ENCODE peak calls at places on chromosomes 12 and 14, in seven cellular contexts. D, K, Q, U, O, Y and A are unnamed samples.

GRCh38 chr12:104358353-104359003 is 54.9 kb downstream of the EID3 start:
- DNase-seq in U (peak; percentile 72), D (peak; percentile 76), Q (peak; percentile 84), O (peak; percentile 73), Y (peak; percentile 63), K (peak; percentile 75), A (peak; percentile 73)

GRCh38 chr12:56688846-56689113 is 696 bp upstream of the PTGES3 start:
- DNase-seq in O (no peak), Q (no peak), D (no peak), Y (no peak), K (no peak), U (no peak), A (no peak)

GRCh38 chr12:124761876-124762275 is 101.8 kb downstream of the SCARB1 start:
- DNase-seq in K (no peak), O (peak; percentile 50), Y (peak; percentile 20), U (no peak), D (no peak), Q (no peak), A (no peak)

GRCh38 chr14:104794099-104794498 is 1.4 kb downstream of the AKT1 start:
- DNase-seq in K (peak; percentile 58), O (peak; percentile 96), D (peak; percentile 67), Q (peak; percentile 39), U (peak; percentile 67), Y (no peak), A (peak; percentile 77)

GRCh38 chr12:45989277-45989856 is 1.0 kb downstream of the SCAF11 start:
- DNase-seq in D (peak; percentile 41), Y (no peak), O (no peak), K (peak; percentile 38), U (no peak), Q (peak; percentile 80), A (no peak)

GRCh38 chr14:23364164-23364571 is 804 bp downstream of the EFS start:
- DNase-seq in K (no peak), Y (peak; percentile 51), D (no peak), U (peak; percentile 42), Q (no peak), O (peak; percentile 74), A (no peak)

GRCh38 chr12:130583800-130584199 is 132.3 kb downstream of the RIMBP2 start:
- DNase-seq in U (no peak), K (no peak), O (no peak), Q (no peak), Y (no peak), D (no peak), A (no peak)

GRCh38 chr12:58509116-58509885 is 411.0 kb downstream of the LRIG3 start:
- DNase-seq in U (no peak), O (peak; percentile 63), Y (no peak), D (peak; percentile 77), K (peak; percentile 57), Q (no peak), A (no peak)

GRCh38 chr14:36683083-36683724 is 21.5 kb downstream of the PAX9 start:
- DNase-seq in K (no peak), D (no peak), Y (no peak), U (peak; percentile 13), O (no peak), Q (no peak), A (no peak)

GRCh38 chr12:68939500-68939899 is 6.5 kb upstream of the CPM start:
- DNase-seq in O (no peak), U (no peak), K (no peak), D (no peak), Q (no peak), Y (no peak), A (no peak)

GRCh38 chr14:36430662-36431084 is 89.4 kb downstream of the NKX2-1 start:
- DNase-seq in Q (no peak), U (no peak), Y (no peak), O (no peak), D (no peak), K (no peak), A (no peak)

DNA sequence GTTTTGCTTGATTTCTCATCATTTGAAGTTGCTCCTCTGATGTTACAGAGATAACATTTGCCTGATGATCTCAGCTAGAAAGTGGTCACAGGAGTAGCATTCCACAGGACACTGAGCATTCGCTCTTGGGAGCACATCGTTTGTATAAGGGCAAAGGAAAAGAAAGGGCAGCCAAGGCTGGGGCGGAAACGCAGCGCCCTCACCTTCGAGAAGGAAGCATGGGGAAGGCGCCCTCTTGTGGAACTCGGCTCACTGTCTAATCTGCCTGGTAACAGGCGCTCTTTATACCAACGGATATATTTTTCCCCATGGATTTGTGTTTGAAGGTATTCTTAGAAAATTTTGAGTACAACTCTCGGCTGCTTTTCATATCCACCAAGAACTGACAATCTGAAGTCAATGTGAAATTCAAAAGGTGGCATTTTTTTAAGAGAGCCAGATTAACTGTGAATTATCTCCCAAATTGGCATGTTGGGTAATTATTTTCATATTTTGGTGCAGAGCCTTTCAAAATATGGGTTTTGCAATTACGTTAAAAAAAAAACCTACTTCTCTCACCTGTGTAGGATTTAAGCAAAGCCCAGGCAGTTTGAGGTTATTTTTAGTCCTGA is 172.7 kb downstream of the CAND1 start:
- DNase-seq in K (peak; percentile 88), Y (peak; percentile 86), O (peak; percentile 95), Q (peak; percentile 85), D (peak; percentile 83), U (peak; percentile 91), A (peak; percentile 95)
- H3K4me3 ChIP-seq in K (no peak overlapping the region), Y (no peak overlapping the region), O (peak overlapping the region; percentile 53), Q (no peak overlapping the region), D (no peak overlapping the region), U (no peak overlapping the region), A (no peak overlapping the region)

GRCh38 chr14:99230271-99231141 is 41.5 kb downstream of the BCL11B start:
- DNase-seq in O (peak; percentile 35), Y (no peak), U (peak; percentile 55), Q (no peak), K (no peak), D (no peak), A (no peak)
- H3K4me3 ChIP-seq in O (peak overlapping the region; percentile 39), Y (no peak overlapping the region), U (no peak overlapping the region), Q (no peak overlapping the region), K (no peak overlapping the region), D (no peak overlapping the region), A (no peak overlapping the region)

GRCh38 chr12:22047495-22047894 is 1.5 kb downstream of the CMAS start:
- DNase-seq in K (no peak), O (no peak), Q (no peak), U (no peak), Y (no peak), D (no peak), A (no peak)
- H3K4me3 ChIP-seq in K (peak overlapping the region; percentile 89), O (no peak overlapping the region), Q (peak overlapping the region; percentile 98), U (peak overlapping the region; percentile 83), Y (no peak overlapping the region), D (peak overlapping the region; percentile 90), A (peak overlapping the region; percentile 98)

GRCh38 chr12:119666900-119667576 is 895 bp upstream of the PRKAB1 start:
- DNase-seq in O (no peak), U (no peak), K (no peak), Q (peak; percentile 19), D (no peak), Y (no peak), A (no peak)
- H3K4me3 ChIP-seq in O (peak overlapping the region; percentile 94), U (peak overlapping the region; percentile 2), K (peak overlapping the region; percentile 97), Q (peak overlapping the region; percentile 92), D (peak overlapping the region; percentile 93), Y (peak overlapping the region; percentile 94), A (peak overlapping the region; percentile 78)

GRCh38 chr14:59631237-59631636 is 54.6 kb upstream of the CCDC175 start:
- DNase-seq in Y (no peak), K (no peak), Q (peak; percentile 2), U (no peak), D (peak; percentile 1), O (peak; percentile 7), A (no peak)
- H3K4me3 ChIP-seq in Y (no peak overlapping the region), K (no peak overlapping the region), Q (no peak overlapping the region), U (no peak overlapping the region), D (no peak overlapping the region), O (no peak overlapping the region), A (no peak overlapping the region)

DNA sequence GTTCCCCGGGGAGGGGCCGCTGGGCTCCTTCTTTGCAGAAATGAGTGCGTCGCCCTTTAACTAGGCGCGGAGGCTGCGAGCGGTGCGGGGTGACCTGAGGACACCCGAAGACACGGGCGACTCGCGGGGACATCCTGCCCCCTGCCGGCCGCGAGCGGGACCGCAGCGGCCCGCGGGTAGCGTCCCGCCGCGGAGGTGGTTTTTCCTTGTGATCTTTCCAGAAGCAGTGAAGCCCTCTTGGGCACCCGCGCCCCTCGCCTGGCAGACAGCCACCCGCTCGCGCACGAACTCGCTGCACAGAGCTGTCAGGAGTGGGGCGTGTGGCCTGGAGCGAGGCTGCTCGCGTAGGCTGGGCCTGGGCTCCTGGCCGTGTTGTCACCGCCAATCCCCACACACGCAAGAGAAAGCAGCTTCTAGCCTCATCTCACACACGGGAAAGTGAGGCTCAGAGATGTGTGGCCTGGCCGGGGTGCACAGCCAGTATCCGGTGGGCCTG is 67.2 kb downstream of the DIO3 start:
- DNase-seq in U (peak; percentile 87), Y (peak; percentile 79), D (peak; percentile 65), O (peak; percentile 85), Q (peak; percentile 79), K (peak; percentile 61), A (peak; percentile 73)
- H3K4me3 ChIP-seq in U (no peak overlapping the region), Y (no peak overlapping the region), D (no peak overlapping the region), O (peak overlapping the region; percentile 34), Q (no peak overlapping the region), K (peak overlapping the region; percentile 55), A (no peak overlapping the region)